ENCODE peak calls at places on chromosomes 6 and 20, in six cellular contexts. Z, Y, I, K, W and P are unnamed samples.

GRCh38 chr20:10350188-10350842 is 83.7 kb downstream of the MKKS start:
- DNase-seq in W (no peak), Z (no peak), K (no peak), Y (peak; percentile 26), I (no peak), P (peak; percentile 24)

GRCh38 chr20:62511300-62511914 is 35.6 kb upstream of the GATA5 start:
- DNase-seq in K (no peak), Z (no peak), Y (no peak), I (no peak), W (no peak), P (no peak)

GRCh38 chr6:22512716-22513452 is 56.5 kb upstream of the HDGFL1 start:
- DNase-seq in W (no peak), I (no peak), Z (no peak), K (no peak), Y (no peak), P (peak; percentile 76)

GRCh38 chr20:22584630-22584921 is 204 bp upstream of the FOXA2 start:
- DNase-seq in Z (peak; percentile 90), W (peak; percentile 93), K (no peak), I (no peak), Y (no peak), P (no peak)

GRCh38 chr20:12638633-12639360 is 370.0 kb upstream of the SPTLC3 start:
- DNase-seq in K (no peak), Y (no peak), Z (no peak), W (no peak), I (no peak), P (no peak)

GRCh38 chr6:2542858-2543218 is 207.9 kb downstream of the MYLK4 start:
- DNase-seq in K (no peak), Z (peak; percentile 66), W (no peak), I (no peak), Y (no peak), P (peak; percentile 92)

GRCh38 chr6:34391711-34392496 is 565 bp downstream of the NUDT3 start:
- DNase-seq in W (peak; percentile 79), K (no peak), Y (peak; percentile 61), Z (peak; percentile 52), I (peak; percentile 76), P (peak; percentile 60)

GRCh38 chr6:152401978-152402377 is 235.2 kb downstream of the SYNE1 start:
- DNase-seq in Y (peak; percentile 8), Z (no peak), I (no peak), K (peak; percentile 29), W (no peak), P (no peak)

GRCh38 chr6:20610636-20611200 is 76.5 kb downstream of the CDKAL1 start:
- DNase-seq in W (no peak), Z (no peak), Y (no peak), I (no peak), K (no peak), P (peak; percentile 17)

GRCh38 chr6:169746556-169746955 is 4.8 kb downstream of the DYNLT2 start:
- DNase-seq in W (no peak), K (no peak), Y (no peak), I (no peak), Z (no peak), P (no peak)

GRCh38 chr6:12403946-12404647 is 113.9 kb downstream of the EDN1 start:
- DNase-seq in Y (no peak), Z (no peak), W (no peak), I (no peak), K (no peak), P (peak; percentile 23)

GRCh38 chr20:58458342-58459057 is 56.7 kb downstream of the APCDD1L start:
- DNase-seq in Y (peak; percentile 66), I (peak; percentile 75), K (no peak), W (no peak), Z (no peak), P (peak; percentile 56)

GRCh38 chr6:132456700-132457143 is 55.4 kb upstream of the MOXD1 start:
- DNase-seq in Z (peak; percentile 18), I (no peak), W (peak; percentile 64), K (no peak), Y (no peak), P (peak; percentile 21)

GRCh38 chr6:151391021-151391470 is 313 bp downstream of the ZBTB2 start:
- DNase-seq in Y (peak; percentile 62), Z (peak; percentile 84), I (peak; percentile 78), K (no peak), W (peak; percentile 83), P (peak; percentile 60)

GRCh38 chr20:22962567-22963439 is 72.3 kb upstream of the SSTR4 start:
- DNase-seq in Y (no peak), K (no peak), Z (no peak), I (no peak), W (no peak), P (no peak)

GRCh38 chr6:111918825-111919224 is 45.6 kb upstream of the FYN start:
- DNase-seq in Y (no peak), Z (no peak), W (no peak), K (no peak), I (no peak), P (peak; percentile 60)

GRCh38 chr6:82030761-82031160 is 216.8 kb downstream of the IBTK start:
- DNase-seq in K (no peak), Y (peak; percentile 35), W (no peak), I (no peak), Z (no peak), P (no peak)

GRCh38 chr6:111916747-111917146 is 43.5 kb upstream of the FYN start:
- DNase-seq in I (no peak), Y (no peak), K (no peak), Z (no peak), W (no peak), P (no peak)

GRCh38 chr6:150637266-150637665 is 37.6 kb downstream of the PLEKHG1 start:
- DNase-seq in K (no peak), I (no peak), Z (no peak), Y (no peak), W (no peak), P (no peak)

GRCh38 chr6:109165392-109165964 is 70.2 kb downstream of the CEP57L1 start:
- DNase-seq in I (no peak), K (no peak), Z (peak; percentile 57), Y (peak; percentile 9), W (no peak), P (peak; percentile 74)

GRCh38 chr20:5504061-5504739 is 187.4 kb upstream of the PROKR2 start:
- DNase-seq in I (no peak), W (peak; percentile 72), Y (peak; percentile 27), Z (peak; percentile 76), K (no peak), P (peak; percentile 33)

GRCh38 chr20:48382304-48382703 is 445.5 kb downstream of the PREX1 start:
- DNase-seq in Z (no peak), I (no peak), K (no peak), Y (no peak), W (no peak), P (no peak)

GRCh38 chr6:75201901-75202672 is 3.8 kb downstream of the COL12A1 start:
- DNase-seq in W (peak; percentile 48), K (no peak), Z (no peak), Y (peak; percentile 46), I (no peak), P (peak; percentile 41)

GRCh38 chr6:42138630-42139619 is 3.5 kb downstream of the C6orf132 start:
- DNase-seq in K (no peak), I (no peak), W (no peak), Z (peak; percentile 44), Y (peak; percentile 28), P (peak; percentile 40)

GRCh38 chr20:43558412-43559146 is at the start of gene SGK2:
- DNase-seq in W (no peak), Z (peak; percentile 91), I (no peak), Y (no peak), K (no peak), P (peak; percentile 67)

GRCh38 chr20:60101201-60101893 is 143.1 kb downstream of the CDH26 start:
- DNase-seq in Y (no peak), W (peak; percentile 75), Z (no peak), I (no peak), K (no peak), P (no peak)

GRCh38 chr6:151276112-151276745 is 36.5 kb downstream of the AKAP12 start:
- DNase-seq in Z (no peak), W (no peak), Y (no peak), I (no peak), K (no peak), P (peak; percentile 77)

GRCh38 chr20:58019027-58019849 is 209.2 kb downstream of the ANKRD60 start:
- DNase-seq in W (no peak), K (no peak), Z (peak; percentile 16), Y (no peak), I (no peak), P (peak; percentile 95)

GRCh38 chr6:34618430-34619182 is 62.5 kb upstream of the SPDEF start:
- DNase-seq in K (no peak), Y (no peak), I (no peak), Z (no peak), W (no peak), P (no peak)

DNA sequence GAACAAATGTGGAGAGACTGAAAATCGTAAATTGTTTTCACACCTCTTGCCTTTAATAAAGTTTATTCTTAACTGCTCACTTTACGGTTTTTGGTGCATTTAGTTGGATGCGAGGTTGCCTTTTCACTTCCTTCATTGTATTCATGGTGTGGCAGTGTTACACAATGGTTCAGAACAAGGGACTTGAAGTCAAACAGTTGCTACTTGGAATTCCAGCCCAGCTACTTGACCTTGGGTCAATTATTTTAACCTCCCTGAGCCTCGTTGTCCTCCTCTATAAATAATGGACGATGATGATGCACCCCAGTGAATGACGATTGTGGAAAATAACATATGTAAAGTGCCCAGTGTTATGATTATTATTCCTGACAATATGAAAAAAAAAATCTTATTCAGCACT is 72.3 kb downstream of the CARMIL1 start:
- DNase-seq in K (no peak), Z (no peak), Y (no peak), I (no peak), W (no peak), P (no peak)
- H3K27ac ChIP-seq in K (no peak overlapping the region), Z (no peak overlapping the region), Y (no peak overlapping the region), I (no peak overlapping the region), W (no peak overlapping the region), P (no peak overlapping the region)

DNA sequence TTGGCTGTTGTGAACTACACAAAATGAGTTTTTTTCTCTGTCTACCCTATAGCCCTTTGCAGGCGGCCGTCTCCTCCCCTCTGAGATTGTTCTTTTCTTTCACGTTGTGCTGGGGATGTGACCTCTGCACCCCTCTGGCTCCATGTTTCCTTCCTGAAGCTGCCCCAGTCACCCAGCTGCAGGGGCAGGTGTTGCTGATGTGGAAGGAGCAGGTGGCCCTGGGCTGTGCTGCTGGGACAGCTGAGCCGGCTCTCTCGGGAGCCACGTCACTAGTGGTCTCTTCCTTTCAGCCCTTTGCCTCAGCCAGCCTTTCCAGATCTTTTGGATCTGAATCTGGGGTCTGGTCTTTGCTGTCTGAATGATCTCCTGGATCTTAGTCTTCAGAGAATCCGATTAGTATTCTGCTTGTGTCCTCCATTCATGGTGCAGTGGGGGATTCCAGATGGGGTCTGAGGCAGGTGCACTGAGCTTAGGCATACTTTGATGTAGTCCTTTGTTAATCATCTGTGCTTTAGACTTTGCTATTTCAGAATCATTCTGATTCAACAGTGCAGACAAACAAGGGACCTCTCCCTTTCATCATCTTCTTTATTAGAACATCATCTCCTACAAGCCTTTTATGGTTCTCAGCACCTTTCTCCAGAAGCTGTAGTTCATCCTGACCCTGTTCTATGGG is 31.4 kb downstream of the TMEM181 start:
- DNase-seq in W (no peak), K (no peak), I (no peak), Y (peak; percentile 26), Z (no peak), P (no peak)
- H3K27ac ChIP-seq in W (no peak overlapping the region), K (no peak overlapping the region), I (no peak overlapping the region), Y (no peak overlapping the region), Z (no peak overlapping the region), P (no peak overlapping the region)

GRCh38 chr6:105363100-105363754 is 39.7 kb downstream of the PREP start:
- DNase-seq in W (no peak), Y (peak; percentile 30), I (no peak), Z (no peak), K (no peak), P (peak; percentile 60)
- H3K27ac ChIP-seq in W (no peak overlapping the region), Y (no peak overlapping the region), I (no peak overlapping the region), Z (no peak overlapping the region), K (no peak overlapping the region), P (no peak overlapping the region)

GRCh38 chr6:4908062-4908461 is 95.8 kb downstream of the RPP40 start:
- DNase-seq in Z (peak; percentile 53), Y (no peak), K (no peak), I (no peak), W (no peak), P (no peak)
- H3K27ac ChIP-seq in Z (peak overlapping the region; percentile 71), Y (no peak overlapping the region), K (no peak overlapping the region), I (no peak overlapping the region), W (no peak overlapping the region), P (no peak overlapping the region)